ENCODE peak calls at places on chromosome 18, in five cellular contexts. D, P, W, Q and N are unnamed samples.

GRCh38 chr18:58762781-58763171 is 91.5 kb downstream of the MALT1 start:
- DNase-seq in W (no peak), P (no peak), D (no peak), Q (no peak), N (no peak)

GRCh38 chr18:61282926-61283325 is 50.3 kb upstream of the CDH20 start:
- DNase-seq in W (no peak), P (no peak), D (no peak), Q (no peak), N (no peak)

GRCh38 chr18:9824474-9824832 is 61.3 kb upstream of the TXNDC2 start:
- DNase-seq in D (no peak), W (no peak), Q (peak), P (no peak), N (no peak)

GRCh38 chr18:111292-112014 is 46.9 kb upstream of the USP14 start:
- DNase-seq in W (peak), Q (peak), D (no peak), P (peak), N (no peak)

GRCh38 chr18:24924066-24924716 is 427.8 kb downstream of the ZNF521 start:
- DNase-seq in W (no peak), D (no peak), Q (no peak), P (no peak), N (no peak)

GRCh38 chr18:11828772-11829432 is 22.3 kb upstream of the CHMP1B start:
- DNase-seq in Q (no peak), W (no peak), D (no peak), P (no peak), N (no peak)

GRCh38 chr18:79849328-79850207 is 51.8 kb downstream of the KCNG2 start:
- DNase-seq in W (no peak), D (no peak), Q (no peak), P (no peak), N (no peak)

GRCh38 chr18:36648803-36649202 is 180.0 kb downstream of the TPGS2 start:
- DNase-seq in Q (no peak), P (no peak), D (no peak), W (no peak), N (no peak)

GRCh38 chr18:53566622-53567021 is 657.8 kb downstream of the MBD2 start:
- DNase-seq in Q (no peak), D (no peak), W (no peak), P (no peak), N (no peak)

GRCh38 chr18:57208056-57208455 is 61.2 kb downstream of the BOD1L2 start:
- DNase-seq in Q (no peak), D (no peak), P (peak), W (no peak), N (peak)

GRCh38 chr18:50297621-50298442 is 10.3 kb upstream of the CXXC1 start:
- DNase-seq in P (no peak), W (no peak), D (peak), Q (peak), N (peak)

GRCh38 chr18:38369772-38370690 is 804.4 kb upstream of the CELF4 start:
- DNase-seq in Q (peak), W (no peak), P (no peak), D (no peak), N (no peak)

GRCh38 chr18:29174891-29175290 is 998.0 kb upstream of the CDH2 start:
- DNase-seq in Q (no peak), P (no peak), W (no peak), D (no peak), N (no peak)

GRCh38 chr18:31497711-31498449 is at the start of gene DSG2:
- DNase-seq in Q (peak), P (peak), D (peak), W (peak), N (peak)